ENCODE peak calls at places on chromosomes 12 and 14, in five cellular contexts. One of them, this sample, is unnamed.

GRCh38 chr12:119544780-119545625 is 48.6 kb upstream of the TMEM233 start:
- DNase-seq in OCI-LY7: peak
- DNase-seq in WERI-Rb-1: peak
- DNase-seq in upper lobe of right lung: no peak
- DNase-seq in B cell: peak
- DNase-seq in this sample: peak

GRCh38 chr12:20260864-20261263 is 107.5 kb upstream of the PDE3A start:
- DNase-seq in OCI-LY7: no peak
- DNase-seq in WERI-Rb-1: no peak
- DNase-seq in upper lobe of right lung: no peak
- DNase-seq in B cell: no peak
- DNase-seq in this sample: no peak

GRCh38 chr12:55705802-55706402 is 1.8 kb downstream of the ITGA7 start:
- DNase-seq in OCI-LY7: peak
- DNase-seq in WERI-Rb-1: peak
- DNase-seq in upper lobe of right lung: no peak
- DNase-seq in B cell: peak
- DNase-seq in this sample: peak

GRCh38 chr14:53180272-53181221 is 27.4 kb upstream of the DDHD1 start:
- DNase-seq in OCI-LY7: peak
- DNase-seq in WERI-Rb-1: peak
- DNase-seq in upper lobe of right lung: no peak
- DNase-seq in B cell: peak
- DNase-seq in this sample: peak

GRCh38 chr12:78501825-78502224 is 362.7 kb upstream of the SYT1 start:
- DNase-seq in OCI-LY7: no peak
- DNase-seq in WERI-Rb-1: no peak
- DNase-seq in upper lobe of right lung: no peak
- DNase-seq in B cell: no peak
- DNase-seq in this sample: no peak

GRCh38 chr14:85088231-85088630 is 441.7 kb upstream of the FLRT2 start:
- DNase-seq in OCI-LY7: no peak
- DNase-seq in WERI-Rb-1: no peak
- DNase-seq in upper lobe of right lung: no peak
- DNase-seq in B cell: no peak
- DNase-seq in this sample: no peak

GRCh38 chr14:33026850-33027420 is 88.3 kb downstream of the NPAS3 start:
- DNase-seq in OCI-LY7: no peak
- DNase-seq in WERI-Rb-1: no peak
- DNase-seq in upper lobe of right lung: no peak
- DNase-seq in B cell: no peak
- DNase-seq in this sample: no peak

GRCh38 chr14:67207810-67208209 is 18.6 kb downstream of the GARIN2 start:
- DNase-seq in OCI-LY7: no peak
- DNase-seq in WERI-Rb-1: no peak
- DNase-seq in upper lobe of right lung: no peak
- DNase-seq in B cell: no peak
- DNase-seq in this sample: no peak

GRCh38 chr12:114393569-114393968 is 12.4 kb downstream of the TBX5 start:
- DNase-seq in OCI-LY7: no peak
- DNase-seq in WERI-Rb-1: no peak
- DNase-seq in upper lobe of right lung: no peak
- DNase-seq in B cell: no peak
- DNase-seq in this sample: no peak

GRCh38 chr12:53225635-53226424 is 6.2 kb downstream of the RARG start:
- DNase-seq in OCI-LY7: no peak
- DNase-seq in WERI-Rb-1: peak
- DNase-seq in upper lobe of right lung: no peak
- DNase-seq in B cell: no peak
- DNase-seq in this sample: no peak

GRCh38 chr14:101584049-101584859 is 23.0 kb downstream of the DIO3 start:
- DNase-seq in OCI-LY7: no peak
- DNase-seq in WERI-Rb-1: no peak
- DNase-seq in upper lobe of right lung: peak
- DNase-seq in B cell: no peak
- DNase-seq in this sample: no peak

GRCh38 chr12:18824287-18824686 is 86.4 kb downstream of the CAPZA3 start:
- DNase-seq in OCI-LY7: no peak
- DNase-seq in WERI-Rb-1: no peak
- DNase-seq in upper lobe of right lung: no peak
- DNase-seq in B cell: no peak
- DNase-seq in this sample: no peak

GRCh38 chr14:29937116-29937515 is 9.5 kb upstream of the PRKD1 start:
- DNase-seq in OCI-LY7: no peak
- DNase-seq in WERI-Rb-1: no peak
- DNase-seq in upper lobe of right lung: no peak
- DNase-seq in B cell: no peak
- DNase-seq in this sample: no peak

GRCh38 chr12:45458854-45459807 is 243.2 kb downstream of the ANO6 start:
- DNase-seq in OCI-LY7: no peak
- DNase-seq in WERI-Rb-1: no peak
- DNase-seq in upper lobe of right lung: no peak
- DNase-seq in B cell: no peak
- DNase-seq in this sample: no peak

GRCh38 chr12:120101182-120101581 is 15.4 kb downstream of the RAB35 start:
- DNase-seq in OCI-LY7: no peak
- DNase-seq in WERI-Rb-1: no peak
- DNase-seq in upper lobe of right lung: no peak
- DNase-seq in B cell: no peak
- DNase-seq in this sample: peak

GRCh38 chr14:88422919-88423318 is 37.5 kb downstream of the SPATA7 start:
- DNase-seq in OCI-LY7: no peak
- DNase-seq in WERI-Rb-1: no peak
- DNase-seq in upper lobe of right lung: no peak
- DNase-seq in B cell: no peak
- DNase-seq in this sample: no peak

GRCh38 chr14:103551338-103551762 is 11.1 kb downstream of the BAG5 start:
- DNase-seq in OCI-LY7: no peak
- DNase-seq in WERI-Rb-1: no peak
- DNase-seq in upper lobe of right lung: peak
- DNase-seq in B cell: no peak
- DNase-seq in this sample: no peak

GRCh38 chr12:54159140-54159539 is 29.6 kb downstream of the SMUG1 start:
- DNase-seq in OCI-LY7: peak
- DNase-seq in WERI-Rb-1: peak
- DNase-seq in upper lobe of right lung: no peak
- DNase-seq in B cell: peak
- DNase-seq in this sample: peak

GRCh38 chr12:20946732-20947131 is 136.2 kb downstream of the SLCO1B3 start:
- DNase-seq in OCI-LY7: peak
- DNase-seq in WERI-Rb-1: peak
- DNase-seq in upper lobe of right lung: no peak
- DNase-seq in B cell: peak
- DNase-seq in this sample: peak

GRCh38 chr12:56271031-56271430 is 4.3 kb downstream of the COQ10A start:
- DNase-seq in OCI-LY7: peak
- DNase-seq in WERI-Rb-1: no peak
- DNase-seq in upper lobe of right lung: no peak
- DNase-seq in B cell: no peak
- DNase-seq in this sample: no peak

GRCh38 chr12:95959107-95959506 is 16.0 kb downstream of the AMDHD1 start:
- DNase-seq in OCI-LY7: peak
- DNase-seq in WERI-Rb-1: no peak
- DNase-seq in upper lobe of right lung: no peak
- DNase-seq in B cell: no peak
- DNase-seq in this sample: peak

GRCh38 chr12:57389033-57389432 is 41.8 kb downstream of the R3HDM2 start:
- DNase-seq in OCI-LY7: no peak
- DNase-seq in WERI-Rb-1: no peak
- DNase-seq in upper lobe of right lung: no peak
- DNase-seq in B cell: no peak
- DNase-seq in this sample: no peak

GRCh38 chr12:117660896-117661295 is 299.5 kb upstream of the NOS1 start:
- DNase-seq in OCI-LY7: no peak
- DNase-seq in WERI-Rb-1: no peak
- DNase-seq in upper lobe of right lung: no peak
- DNase-seq in B cell: no peak
- DNase-seq in this sample: no peak

GRCh38 chr14:78445275-78445674 is 275.1 kb downstream of the NRXN3 start:
- DNase-seq in OCI-LY7: no peak
- DNase-seq in WERI-Rb-1: no peak
- DNase-seq in upper lobe of right lung: no peak
- DNase-seq in B cell: no peak
- DNase-seq in this sample: no peak

GRCh38 chr12:86985298-86985697 is 729.1 kb upstream of the MGAT4C start:
- DNase-seq in OCI-LY7: no peak
- DNase-seq in WERI-Rb-1: no peak
- DNase-seq in upper lobe of right lung: no peak
- DNase-seq in B cell: no peak
- DNase-seq in this sample: no peak

GRCh38 chr14:88212691-88213090 is 110.4 kb downstream of the KCNK10 start:
- DNase-seq in OCI-LY7: no peak
- DNase-seq in WERI-Rb-1: no peak
- DNase-seq in upper lobe of right lung: no peak
- DNase-seq in B cell: no peak
- DNase-seq in this sample: no peak

GRCh38 chr14:22872833-22873520 is 1.4 kb downstream of the LRP10 start:
- DNase-seq in OCI-LY7: no peak
- DNase-seq in WERI-Rb-1: no peak
- DNase-seq in upper lobe of right lung: no peak
- DNase-seq in B cell: no peak
- DNase-seq in this sample: no peak

GRCh38 chr12:19129486-19130223 is at the start of gene PLEKHA5:
- DNase-seq in OCI-LY7: no peak
- DNase-seq in WERI-Rb-1: peak
- DNase-seq in upper lobe of right lung: peak
- DNase-seq in B cell: peak
- DNase-seq in this sample: peak

GRCh38 chr12:31570880-31571279 is 20.1 kb downstream of the DENND5B start:
- DNase-seq in OCI-LY7: no peak
- DNase-seq in WERI-Rb-1: no peak
- DNase-seq in upper lobe of right lung: no peak
- DNase-seq in B cell: no peak
- DNase-seq in this sample: no peak

GRCh38 chr12:76544601-76545261 is 14.8 kb downstream of the OSBPL8 start:
- DNase-seq in OCI-LY7: no peak
- DNase-seq in WERI-Rb-1: no peak
- DNase-seq in upper lobe of right lung: no peak
- DNase-seq in B cell: no peak
- DNase-seq in this sample: no peak

DNA sequence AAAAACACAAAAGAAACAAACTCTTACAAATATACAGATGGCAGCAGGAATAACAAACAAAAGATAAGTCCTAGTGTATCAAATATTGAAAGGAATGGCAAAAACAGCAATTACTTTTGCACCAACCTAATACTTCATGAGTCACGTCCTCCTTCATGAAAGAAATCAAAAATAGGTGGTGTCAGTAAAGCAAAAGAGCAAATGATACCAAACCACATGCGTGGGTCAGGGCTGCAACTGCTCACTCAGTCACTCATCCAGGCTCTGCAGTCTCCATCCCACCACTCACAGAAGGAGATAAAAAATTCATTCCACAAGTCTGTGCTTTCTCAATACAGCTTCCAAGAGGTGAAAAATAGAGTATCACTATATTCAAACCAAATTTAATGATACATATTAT is 11.7 kb downstream of the ATG14 start:
- DNase-seq in OCI-LY7: no peak
- DNase-seq in WERI-Rb-1: no peak
- DNase-seq in upper lobe of right lung: no peak
- DNase-seq in B cell: no peak
- DNase-seq in this sample: no peak
- TF ChIP-seq CTCF in OCI-LY7: no peak
- TF ChIP-seq CTCF in WERI-Rb-1: no peak
- TF ChIP-seq CTCF in upper lobe of right lung: no peak
- TF ChIP-seq CTCF in B cell: no peak
- TF ChIP-seq CTCF in this sample: no peak

GRCh38 chr14:35963209-35963608 is 137.1 kb downstream of the BRMS1L start:
- DNase-seq in OCI-LY7: no peak
- DNase-seq in WERI-Rb-1: no peak
- DNase-seq in upper lobe of right lung: no peak
- DNase-seq in B cell: no peak
- DNase-seq in this sample: peak
- TF ChIP-seq CTCF in OCI-LY7: peak
- TF ChIP-seq CTCF in WERI-Rb-1: peak
- TF ChIP-seq CTCF in upper lobe of right lung: peak
- TF ChIP-seq CTCF in B cell: no peak
- TF ChIP-seq CTCF in this sample: no peak

DNA sequence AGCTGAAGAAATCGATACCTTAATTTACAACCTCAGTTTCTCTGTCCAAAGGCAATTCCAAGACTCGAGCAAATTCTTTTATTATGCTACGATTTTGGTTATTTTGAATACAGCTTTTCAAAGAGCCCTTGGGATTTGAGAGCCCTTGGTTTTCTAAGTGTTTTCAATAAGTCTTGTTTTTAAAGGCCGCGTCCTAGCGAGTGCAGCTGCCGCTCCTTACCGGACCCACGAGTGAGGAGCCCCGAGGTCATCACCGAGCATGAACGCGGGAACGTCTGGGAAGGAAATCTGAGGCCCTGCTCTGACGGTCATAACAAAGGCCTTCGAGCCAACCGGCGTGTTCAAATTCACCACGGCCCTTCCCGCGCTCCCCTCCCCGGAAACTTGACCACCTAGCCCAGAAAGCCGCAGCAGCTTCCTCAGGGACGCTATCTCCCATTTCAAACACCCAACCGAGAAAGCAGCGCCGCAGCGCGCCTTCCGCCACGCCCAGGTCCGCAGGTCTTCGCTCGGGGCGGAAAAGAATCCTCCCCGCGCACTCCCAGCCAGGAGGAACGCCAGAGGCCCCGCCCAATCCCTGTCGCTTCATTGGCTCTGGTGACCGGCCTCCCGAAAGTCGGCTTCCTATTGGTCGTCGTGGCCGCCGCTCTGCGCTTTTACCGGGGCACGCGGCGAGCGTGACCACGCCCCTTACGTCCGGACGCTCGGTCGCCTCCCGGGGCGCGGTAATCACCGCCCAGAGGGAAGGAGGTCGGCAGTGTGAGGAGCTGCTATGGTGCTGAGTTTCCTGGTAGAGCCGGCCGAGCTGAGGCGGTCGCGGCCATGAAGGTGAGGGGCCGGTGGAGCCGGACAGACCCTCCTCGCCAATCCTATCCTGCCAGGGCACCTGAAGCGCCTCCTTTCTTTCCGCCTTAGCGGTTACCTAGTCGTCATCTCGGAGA is at the start of gene RNF34:
- DNase-seq in OCI-LY7: peak
- DNase-seq in WERI-Rb-1: peak
- DNase-seq in upper lobe of right lung: peak
- DNase-seq in B cell: peak
- DNase-seq in this sample: peak
- TF ChIP-seq CTCF in OCI-LY7: no peak
- TF ChIP-seq CTCF in WERI-Rb-1: no peak
- TF ChIP-seq CTCF in upper lobe of right lung: no peak
- TF ChIP-seq CTCF in B cell: no peak
- TF ChIP-seq CTCF in this sample: no peak

GRCh38 chr12:67942704-67943103 is 46.5 kb upstream of the IFNG-AS1 start:
- DNase-seq in OCI-LY7: no peak
- DNase-seq in WERI-Rb-1: no peak
- DNase-seq in upper lobe of right lung: no peak
- DNase-seq in B cell: no peak
- DNase-seq in this sample: no peak

GRCh38 chr12:67940780-67941243 is 48.4 kb upstream of the IFNG-AS1 start:
- DNase-seq in OCI-LY7: no peak
- DNase-seq in WERI-Rb-1: peak
- DNase-seq in upper lobe of right lung: no peak
- DNase-seq in B cell: no peak
- DNase-seq in this sample: no peak

GRCh38 chr12:67939611-67940010 is 49.6 kb upstream of the IFNG-AS1 start:
- DNase-seq in OCI-LY7: no peak
- DNase-seq in WERI-Rb-1: no peak
- DNase-seq in upper lobe of right lung: no peak
- DNase-seq in B cell: no peak
- DNase-seq in this sample: no peak

GRCh38 chr12:67943295-67943892 is 45.9 kb upstream of the IFNG-AS1 start:
- DNase-seq in OCI-LY7: peak
- DNase-seq in WERI-Rb-1: peak
- DNase-seq in upper lobe of right lung: no peak
- DNase-seq in B cell: peak
- DNase-seq in this sample: peak

GRCh38 chr12:67937822-67938221 is 51.4 kb upstream of the IFNG-AS1 start:
- DNase-seq in OCI-LY7: peak
- DNase-seq in WERI-Rb-1: no peak
- DNase-seq in upper lobe of right lung: no peak
- DNase-seq in B cell: no peak
- DNase-seq in this sample: no peak
- TF ChIP-seq CTCF in OCI-LY7: peak
- TF ChIP-seq CTCF in WERI-Rb-1: peak
- TF ChIP-seq CTCF in upper lobe of right lung: no peak
- TF ChIP-seq CTCF in B cell: no peak
- TF ChIP-seq CTCF in this sample: no peak

This sample was measured in GM13976.